ENCODE peak calls at places on chromosomes 3 and 15, in five cellular contexts. K, I, P, X and T are unnamed samples.

GRCh38 chr3:103006541-103006940 is 571.7 kb downstream of the ZPLD1 start:
- DNase-seq in I (no peak), K (no peak), P (no peak), X (no peak), T (no peak)

GRCh38 chr15:68639926-68640600 is 61.3 kb downstream of the CORO2B start:
- DNase-seq in I (no peak), P (no peak), X (no peak), K (no peak), T (no peak)

GRCh38 chr15:25678498-25678865 is 184.6 kb downstream of the ATP10A start:
- DNase-seq in X (no peak), K (no peak), P (no peak), I (no peak), T (no peak)

GRCh38 chr15:82810863-82811421 is 1.5 kb downstream of the WHAMM start:
- DNase-seq in K (no peak), P (no peak), I (peak), X (no peak), T (peak)

GRCh38 chr3:107855710-107856109 is 235.1 kb downstream of the CD47 start:
- DNase-seq in I (peak), K (peak), P (no peak), X (no peak), T (no peak)

GRCh38 chr15:74283366-74283765 is 47.2 kb downstream of the CCDC33 start:
- DNase-seq in I (no peak), X (no peak), P (no peak), K (no peak), T (no peak)

GRCh38 chr15:98865397-98866339 is 141.9 kb downstream of the PGPEP1L start:
- DNase-seq in X (no peak), I (peak), P (peak), K (peak), T (no peak)

GRCh38 chr3:45914362-45915077 is 28.2 kb downstream of the CCR9 start:
- DNase-seq in X (no peak), P (no peak), I (no peak), K (no peak), T (no peak)

GRCh38 chr15:68354268-68354667 is 76.7 kb downstream of the FEM1B start:
- DNase-seq in K (no peak), X (no peak), I (no peak), P (no peak), T (no peak)

GRCh38 chr3:50123394-50124361 is 31.4 kb upstream of the SEMA3F start:
- DNase-seq in P (peak), X (no peak), I (no peak), K (no peak), T (no peak)

GRCh38 chr3:128339491-128340012 is 127.1 kb downstream of the DNAJB8 start:
- DNase-seq in P (no peak), K (no peak), I (peak), X (no peak), T (no peak)

GRCh38 chr15:66701422-66702034 is 508 bp upstream of the SMAD6 start:
- DNase-seq in I (no peak), X (no peak), P (peak), K (peak), T (no peak)

GRCh38 chr3:14587733-14588360 is 47.7 kb upstream of the GRIP2 start:
- DNase-seq in X (no peak), P (no peak), K (peak), I (peak), T (no peak)

GRCh38 chr15:70569139-70569717 is 194.1 kb downstream of the UACA start:
- DNase-seq in X (no peak), P (peak), K (peak), I (peak), T (no peak)

GRCh38 chr3:184600685-184601377 is 39.2 kb downstream of the EPHB3 start:
- DNase-seq in I (no peak), K (no peak), P (no peak), X (no peak), T (no peak)

GRCh38 chr3:142501004-142501926 is 53.4 kb upstream of the XRN1 start:
- DNase-seq in X (no peak), K (no peak), P (no peak), I (no peak), T (no peak)

GRCh38 chr3:133662256-133662773 is 574 bp upstream of the TOPBP1 start:
- DNase-seq in P (peak), K (peak), I (peak), X (no peak), T (no peak)

GRCh38 chr3:15796331-15796730 is 1.4 kb downstream of the ANKRD28 start:
- DNase-seq in P (no peak), I (no peak), K (no peak), X (no peak), T (no peak)

GRCh38 chr15:43749690-43750345 is 3.6 kb downstream of the PDIA3 start:
- DNase-seq in I (no peak), P (no peak), X (no peak), K (no peak), T (peak)

GRCh38 chr3:181417748-181418147 is 294.0 kb upstream of the SOX2 start:
- DNase-seq in P (peak), I (no peak), X (no peak), K (no peak), T (no peak)

GRCh38 chr3:36540898-36541518 is 160.7 kb downstream of the STAC start:
- DNase-seq in X (no peak), P (no peak), I (peak), K (peak), T (no peak)

GRCh38 chr3:36546196-36546595 is 165.9 kb downstream of the STAC start:
- DNase-seq in K (no peak), I (no peak), X (no peak), P (no peak), T (no peak)

GRCh38 chr3:36543276-36543997 is 163.1 kb downstream of the STAC start:
- DNase-seq in I (no peak), P (no peak), K (no peak), X (no peak), T (no peak)

GRCh38 chr3:36538405-36538804 is 158.1 kb downstream of the STAC start:
- DNase-seq in P (no peak), X (no peak), I (no peak), K (no peak), T (no peak)

GRCh38 chr3:36542186-36542585 is 161.9 kb downstream of the STAC start:
- DNase-seq in I (no peak), K (no peak), X (no peak), P (no peak), T (no peak)
- TF ChIP-seq CHD2 in I (no peak), K (no peak), X (no peak), P (no peak), T (no peak)

GRCh38 chr15:31129769-31130303 is 28.3 kb upstream of the TRPM1 start:
- DNase-seq in I (no peak), X (no peak), P (no peak), K (no peak), T (no peak)
- H2AFZ ChIP-seq in I (no peak), X (no peak), P (no peak), K (no peak), T (no peak)

GRCh38 chr15:91853968-91854943 is 748 bp downstream of the SLCO3A1 start:
- DNase-seq in P (peak), X (no peak), I (no peak), K (no peak), T (no peak)

GRCh38 chr15:91857772-91858171 is 4.3 kb downstream of the SLCO3A1 start:
- DNase-seq in X (no peak), I (no peak), P (no peak), K (no peak), T (peak)

GRCh38 chr15:91857224-91857585 is 3.7 kb downstream of the SLCO3A1 start:
- DNase-seq in X (no peak), P (no peak), I (no peak), K (no peak), T (no peak)

GRCh38 chr15:91855241-91855640 is 1.7 kb downstream of the SLCO3A1 start:
- DNase-seq in I (no peak), K (no peak), X (no peak), P (no peak), T (no peak)

DNA sequence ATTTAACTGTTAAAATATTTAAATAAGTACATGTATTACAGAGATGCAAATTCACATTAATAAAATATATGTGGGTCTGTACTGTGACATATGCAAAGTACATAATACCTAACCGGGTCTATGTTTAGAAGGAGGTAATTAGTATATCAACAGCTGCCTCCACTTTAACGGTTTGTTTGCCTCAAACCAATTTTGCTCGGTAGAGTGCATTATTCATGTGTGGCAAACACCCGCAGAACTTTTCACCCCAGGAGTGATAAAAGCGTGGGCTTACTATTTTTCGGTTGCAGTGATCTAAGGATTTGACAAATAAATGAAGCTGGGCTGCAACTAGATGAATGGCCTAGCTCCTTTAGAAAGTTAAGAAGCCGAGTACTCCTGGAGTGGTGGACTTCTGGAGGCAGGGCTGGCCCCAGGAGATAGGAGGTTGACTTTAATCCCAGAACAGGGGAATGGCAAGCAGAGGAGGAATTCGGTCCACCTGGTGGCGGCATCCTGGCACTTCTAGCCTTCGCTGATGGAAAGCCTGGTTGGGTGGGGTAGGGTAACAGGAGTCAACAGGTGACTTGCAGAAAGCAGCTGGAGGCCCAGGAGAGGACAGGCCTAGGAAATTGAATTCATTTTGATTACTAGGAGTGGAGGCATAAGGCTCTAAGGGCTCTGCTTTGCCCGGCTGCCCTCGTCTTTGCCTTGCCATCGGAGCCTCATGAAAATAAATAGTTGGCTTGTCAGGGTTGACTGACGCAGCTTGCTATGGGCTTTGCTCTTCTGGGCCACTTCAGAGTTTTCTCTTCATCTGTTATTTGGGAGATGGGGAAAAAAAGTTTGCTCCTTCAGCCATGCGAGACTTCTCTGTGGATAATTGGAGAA is 2.4 kb downstream of the SLCO3A1 start:
- DNase-seq in X (peak), K (peak), I (no peak), P (peak), T (peak)
- TF ChIP-seq CHD2 in X (no peak), K (no peak), I (no peak), P (no peak), T (peak)

GRCh38 chr3:173584834-173585831 is 187.6 kb downstream of the NLGN1 start:
- DNase-seq in X (no peak), K (no peak), I (no peak), P (peak), T (no peak)
- H2AFZ ChIP-seq in X (peak), K (no peak), I (no peak), P (peak), T (no peak)

GRCh38 chr3:54262541-54262940 is 140.2 kb downstream of the CACNA2D3 start:
- DNase-seq in I (no peak), P (no peak), K (no peak), X (no peak), T (no peak)
- TF ChIP-seq CHD2 in I (no peak), P (no peak), K (no peak), X (no peak), T (no peak)